ENCODE peak calls at places on chromosomes 4 and X, in nine cellular contexts. Q, X, C, T, P, N, E, A and I are unnamed samples.

GRCh38 chrX:134908235-134908834 is 82.5 kb upstream of the SMIM10 start:
- DNase-seq in Q (peak; percentile 29), X (no peak), C (no peak), T (no peak), P (no peak), N (no peak), E (peak; percentile 27), A (peak; percentile 52), I (no peak)

GRCh38 chrX:31609130-31609529 is 537.3 kb upstream of the FTHL17 start:
- DNase-seq in Q (no peak), X (no peak), C (no peak), T (no peak), P (no peak), N (no peak), E (peak; percentile 12), A (peak; percentile 95), I (no peak)

GRCh38 chr4:177453116-177453515 is 10.9 kb upstream of the AGA start:
- DNase-seq in Q (no peak), X (no peak), C (no peak), T (no peak), P (no peak), N (no peak), E (no peak), A (no peak), I (no peak)

GRCh38 chr4:87839309-87839946 is 6.7 kb downstream of the MEPE start:
- DNase-seq in Q (peak; percentile 57), X (no peak), C (no peak), T (no peak), P (peak; percentile 49), N (no peak), E (peak; percentile 20), A (peak; percentile 65), I (no peak)

GRCh38 chrX:14398725-14399124 is 130.6 kb upstream of the GLRA2 start:
- DNase-seq in Q (no peak), X (no peak), C (no peak), T (no peak), P (no peak), N (no peak), E (no peak), A (peak; percentile 74), I (no peak)

GRCh38 chr4:13722649-13723048 is 95.1 kb upstream of the BOD1L1 start:
- DNase-seq in Q (no peak), X (no peak), C (no peak), T (no peak), P (no peak), N (no peak), E (no peak), A (no peak), I (no peak)

GRCh38 chr4:85482000-85482738 is 7.2 kb downstream of the ARHGAP24 start:
- DNase-seq in Q (no peak), X (no peak), C (no peak), T (no peak), P (no peak), N (no peak), E (no peak), A (no peak), I (no peak)

GRCh38 chr4:85741921-85742591 is 267.1 kb downstream of the ARHGAP24 start:
- DNase-seq in Q (peak; percentile 80), X (no peak), C (no peak), T (no peak), P (no peak), N (no peak), E (no peak), A (no peak), I (no peak)

GRCh38 chr4:11805837-11806236 is 377.1 kb upstream of the HS3ST1 start:
- DNase-seq in Q (no peak), X (no peak), C (no peak), T (no peak), P (peak; percentile 23), N (no peak), E (peak; percentile 3), A (peak; percentile 54), I (no peak)

GRCh38 chrX:131288738-131289511 is at the start of gene IGSF1:
- DNase-seq in Q (peak; percentile 79), X (no peak), C (no peak), T (no peak), P (peak; percentile 81), N (no peak), E (no peak), A (peak; percentile 5), I (peak; percentile 37)

GRCh38 chr4:32112891-32113290 is 1392.7 kb downstream of the PCDH7 start:
- DNase-seq in Q (no peak), X (no peak), C (no peak), T (no peak), P (no peak), N (no peak), E (no peak), A (no peak), I (no peak)

GRCh38 chr4:144705861-144706590 is 60.1 kb downstream of the HHIP start:
- DNase-seq in Q (no peak), X (no peak), C (no peak), T (no peak), P (peak; percentile 5), N (no peak), E (no peak), A (no peak), I (no peak)

GRCh38 chr4:120922390-120923200 is at the start of gene PRDM5:
- DNase-seq in Q (peak; percentile 66), X (peak; percentile 29), C (no peak), T (no peak), P (peak; percentile 66), N (no peak), E (peak; percentile 57), A (peak; percentile 53), I (peak; percentile 54)

GRCh38 chr4:86493460-86493859 is 100.7 kb upstream of the PTPN13 start:
- DNase-seq in Q (no peak), X (no peak), C (no peak), T (no peak), P (no peak), N (no peak), E (no peak), A (peak; percentile 34), I (no peak)

GRCh38 chr4:145935253-145936141 is 3.1 kb downstream of the ZNF827 start:
- DNase-seq in Q (peak; percentile 66), X (peak; percentile 31), C (no peak), T (no peak), P (peak; percentile 75), N (no peak), E (no peak), A (no peak), I (peak; percentile 60)

GRCh38 chr4:13982008-13982407 is 354.5 kb upstream of the BOD1L1 start:
- DNase-seq in Q (no peak), X (no peak), C (no peak), T (no peak), P (no peak), N (no peak), E (no peak), A (no peak), I (no peak)

GRCh38 chrX:71366674-71367256 is 608 bp downstream of the TAF1 start:
- DNase-seq in Q (peak; percentile 33), X (no peak), C (peak; percentile 4), T (no peak), P (peak; percentile 13), N (no peak), E (peak; percentile 31), A (peak; percentile 25), I (no peak)

GRCh38 chr4:183399166-183399565 is 45.3 kb upstream of the CDKN2AIP start:
- DNase-seq in Q (no peak), X (no peak), C (no peak), T (no peak), P (no peak), N (no peak), E (no peak), A (no peak), I (no peak)

GRCh38 chr4:100169796-100170485 is 20.3 kb downstream of the DDIT4L start:
- DNase-seq in Q (no peak), X (no peak), C (no peak), T (no peak), P (no peak), N (no peak), E (no peak), A (peak; percentile 48), I (no peak)